ENCODE peak calls at places on chromosomes 4 and X, in nine cellular contexts. S, E, I, Y, R, F, T, V and X are unnamed samples.

GRCh38 chrX:68669094-68669830 is 21.8 kb downstream of the STARD8 start:
- DNase-seq in S (no peak), E (no peak), I (no peak), Y (peak; percentile 74), R (peak; percentile 68), F (no peak), T (peak; percentile 82), V (no peak), X (no peak)

GRCh38 chrX:155263854-155264628 is at the start of gene RAB39B:
- DNase-seq in S (peak; percentile 69), E (peak; percentile 28), I (peak; percentile 83), Y (peak; percentile 85), R (peak; percentile 74), F (peak; percentile 79), T (peak; percentile 87), V (peak; percentile 39), X (peak; percentile 43)

GRCh38 chrX:50470103-50471031 is at the start of gene DGKK:
- DNase-seq in S (no peak), E (no peak), I (no peak), Y (peak; percentile 90), R (peak; percentile 72), F (no peak), T (peak; percentile 89), V (no peak), X (peak; percentile 47)

GRCh38 chr4:52982246-52982950 is 120.3 kb downstream of the RASL11B start:
- DNase-seq in S (no peak), E (no peak), I (no peak), Y (no peak), R (peak; percentile 51), F (no peak), T (peak; percentile 66), V (no peak), X (no peak)

GRCh38 chrX:135438734-135439043 is 16.9 kb downstream of the SMIM10L2A start:
- DNase-seq in S (no peak), E (no peak), I (no peak), Y (no peak), R (no peak), F (no peak), T (no peak), V (no peak), X (no peak)

GRCh38 chrX:101430457-101431078 is 22.5 kb downstream of the HNRNPH2 start:
- DNase-seq in S (no peak), E (no peak), I (no peak), Y (no peak), R (no peak), F (no peak), T (no peak), V (no peak), X (no peak)

GRCh38 chr4:159765402-159765801 is 662.5 kb downstream of the RAPGEF2 start:
- DNase-seq in S (no peak), E (no peak), I (no peak), Y (no peak), R (no peak), F (no peak), T (no peak), V (no peak), X (no peak)

GRCh38 chr4:135177323-135177722 is 975.7 kb upstream of the PABPC4L start:
- DNase-seq in S (no peak), E (no peak), I (no peak), Y (no peak), R (no peak), F (no peak), T (peak; percentile 42), V (no peak), X (no peak)

GRCh38 chr4:182975806-182976205 is 58.6 kb upstream of the DCTD start:
- DNase-seq in S (no peak), E (no peak), I (no peak), Y (no peak), R (peak; percentile 22), F (no peak), T (no peak), V (no peak), X (no peak)

GRCh38 chr4:108072300-108072699 is 82.6 kb downstream of the HADH start:
- DNase-seq in S (no peak), E (no peak), I (peak; percentile 87), Y (no peak), R (no peak), F (no peak), T (no peak), V (no peak), X (peak; percentile 22)

GRCh38 chr4:22483551-22483981 is 32.3 kb downstream of the ADGRA3 start:
- DNase-seq in S (no peak), E (no peak), I (no peak), Y (no peak), R (no peak), F (no peak), T (no peak), V (no peak), X (no peak)

GRCh38 chr4:44760142-44760898 is 34.0 kb upstream of the GNPDA2 start:
- DNase-seq in S (no peak), E (no peak), I (no peak), Y (no peak), R (peak; percentile 15), F (no peak), T (peak; percentile 22), V (no peak), X (peak; percentile 19)

GRCh38 chr4:158172558-158173258 is at the start of gene GASK1B:
- DNase-seq in S (no peak), E (peak; percentile 68), I (no peak), Y (peak; percentile 70), R (peak; percentile 47), F (peak; percentile 74), T (peak; percentile 74), V (peak; percentile 50), X (no peak)

GRCh38 chr4:5192678-5193077 is 141.4 kb downstream of the STK32B start:
- DNase-seq in S (no peak), E (no peak), I (no peak), Y (no peak), R (no peak), F (no peak), T (no peak), V (no peak), X (no peak)

GRCh38 chr4:64880557-64880956 is 471.3 kb upstream of the TECRL start:
- DNase-seq in S (no peak), E (no peak), I (no peak), Y (no peak), R (no peak), F (no peak), T (no peak), V (no peak), X (peak; percentile 30)

GRCh38 chrX:106612403-106612789 is 618 bp downstream of the RADX start:
- DNase-seq in S (no peak), E (no peak), I (no peak), Y (no peak), R (no peak), F (no peak), T (peak; percentile 23), V (no peak), X (no peak)

GRCh38 chrX:147757750-147758149 is 154.0 kb upstream of the FMR1 start:
- DNase-seq in S (no peak), E (no peak), I (no peak), Y (no peak), R (no peak), F (no peak), T (no peak), V (no peak), X (no peak)

GRCh38 chrX:85620466-85620865 is 241.0 kb upstream of the POF1B start:
- DNase-seq in S (no peak), E (no peak), I (no peak), Y (no peak), R (no peak), F (no peak), T (peak; percentile 61), V (no peak), X (no peak)
- H3K4me1 ChIP-seq in S (no peaks in the 10 kb centered on the region), E (no peaks in the 10 kb centered on the region), I (no peaks in the 10 kb centered on the region), Y (no peaks in the 10 kb centered on the region), R (no peaks in the 10 kb centered on the region), F (no peaks in the 10 kb centered on the region), T (no peaks in the 10 kb centered on the region), V (no peaks in the 10 kb centered on the region), X (no peaks in the 10 kb centered on the region)

GRCh38 chr4:184343400-184344177 is 125.9 kb upstream of the ENPP6 start:
- DNase-seq in S (no peak), E (peak; percentile 84), I (peak; percentile 50), Y (peak; percentile 92), R (peak; percentile 85), F (peak; percentile 85), T (peak; percentile 91), V (peak; percentile 76), X (peak; percentile 82)
- H3K4me3 ChIP-seq in S (peak overlapping the region; percentile 39), E (peak overlapping the region; percentile 63), I (peak overlapping the region; percentile 54), Y (peak overlapping the region; percentile 91), R (peak overlapping the region; percentile 90), F (peak overlapping the region; percentile 66), T (peak overlapping the region; percentile 62), V (peak overlapping the region; percentile 61), X (peak overlapping the region; percentile 17)

GRCh38 chrX:12052109-12052508 is 86.2 kb upstream of the FRMPD4 start:
- DNase-seq in S (no peak), E (no peak), I (no peak), Y (no peak), R (no peak), F (no peak), T (no peak), V (no peak), X (no peak)
- H3K36me3 ChIP-seq in S (no peaks in the 10 kb centered on the region), E (no peaks in the 10 kb centered on the region), I (no peaks in the 10 kb centered on the region), Y (no peaks in the 10 kb centered on the region), R (no peaks in the 10 kb centered on the region), F (no peaks in the 10 kb centered on the region), T (no peaks in the 10 kb centered on the region), V (no peaks in the 10 kb centered on the region), X (no peaks in the 10 kb centered on the region)

DNA sequence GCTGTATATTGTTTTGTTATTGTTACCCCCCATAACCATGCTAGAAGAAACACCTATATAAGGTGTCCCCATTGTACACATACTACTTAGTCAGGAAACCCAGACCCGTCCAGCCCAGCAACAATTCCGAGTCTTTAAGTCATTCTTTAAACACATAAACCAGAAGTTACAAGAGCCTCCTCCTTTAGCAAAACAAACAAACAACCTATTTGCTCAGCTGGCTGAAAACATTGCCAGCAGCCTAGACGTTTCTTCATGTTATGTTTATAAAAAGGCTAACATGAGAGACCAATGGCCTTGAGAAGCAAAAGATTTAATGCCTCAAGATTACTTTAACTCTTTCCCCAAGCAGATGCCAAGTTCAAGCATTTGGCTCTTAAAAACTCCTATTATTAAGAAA is 1.4 kb downstream of the ACOX3 start:
- DNase-seq in S (no peak), E (no peak), I (no peak), Y (no peak), R (no peak), F (peak; percentile 60), T (no peak), V (no peak), X (no peak)
- H3K4me1 ChIP-seq in S (peaks cover 44% of the 10 kb centered on the region), E (peaks cover 80% of the 10 kb centered on the region), I (peaks cover 71% of the 10 kb centered on the region), Y (peaks cover 2% of the 10 kb centered on the region), R (peaks cover 4% of the 10 kb centered on the region), F (peaks cover 65% of the 10 kb centered on the region), T (peaks cover 8% of the 10 kb centered on the region), V (peaks cover 81% of the 10 kb centered on the region), X (peaks cover 58% of the 10 kb centered on the region)

GRCh38 chr4:153207561-153207960 is 3.3 kb downstream of the TRIM2 start:
- DNase-seq in S (no peak), E (peak; percentile 55), I (no peak), Y (peak; percentile 77), R (peak; percentile 51), F (peak; percentile 54), T (peak; percentile 63), V (peak; percentile 38), X (peak; percentile 66)
- H3K4me3 ChIP-seq in S (no peak overlapping the region), E (no peak overlapping the region), I (no peak overlapping the region), Y (peak overlapping the region; percentile 87), R (no peak overlapping the region), F (no peak overlapping the region), T (no peak overlapping the region), V (no peak overlapping the region), X (no peak overlapping the region)

GRCh38 chr4:97836662-97837061 is 306.6 kb downstream of the STPG2 start:
- DNase-seq in S (no peak), E (no peak), I (no peak), Y (no peak), R (no peak), F (no peak), T (no peak), V (no peak), X (no peak)
- H3K36me3 ChIP-seq in S (no peaks in the 10 kb centered on the region), E (no peaks in the 10 kb centered on the region), I (no peaks in the 10 kb centered on the region), Y (no peaks in the 10 kb centered on the region), R (no peaks in the 10 kb centered on the region), F (no peaks in the 10 kb centered on the region), T (no peaks in the 10 kb centered on the region), V (no peaks in the 10 kb centered on the region), X (no peaks in the 10 kb centered on the region)